ENCODE peak calls at places on chromosomes 3 and 15, in nine cellular contexts. N, A, M, Z, D, T, C, J and B are unnamed samples.

GRCh38 chr3:82506204-82506603 is 744.8 kb upstream of the GBE1 start:
- DNase-seq in N (no peak), A (no peak), M (no peak), Z (no peak), D (no peak), T (no peak), C (no peak), J (no peak), B (no peak)

GRCh38 chr3:97880267-97880666 is 58.5 kb downstream of the CRYBG3 start:
- DNase-seq in N (no peak), A (no peak), M (no peak), Z (no peak), D (no peak), T (no peak), C (peak; percentile 30), J (no peak), B (no peak)

GRCh38 chr15:66735909-66736305 is 33.9 kb downstream of the SMAD6 start:
- DNase-seq in N (peak; percentile 54), A (no peak), M (peak; percentile 27), Z (peak; percentile 63), D (no peak), T (peak; percentile 69), C (no peak), J (no peak), B (no peak)

GRCh38 chr3:32450426-32450825 is 52.2 kb downstream of the CMTM6 start:
- DNase-seq in N (no peak), A (no peak), M (no peak), Z (no peak), D (peak; percentile 11), T (no peak), C (no peak), J (no peak), B (no peak)

GRCh38 chr15:36884404-36885335 is 215.7 kb downstream of the MEIS2 start:
- DNase-seq in N (no peak), A (no peak), M (no peak), Z (no peak), D (no peak), T (no peak), C (no peak), J (no peak), B (no peak)

GRCh38 chr3:193522473-193522872 is 32.2 kb downstream of the ATP13A4 start:
- DNase-seq in N (no peak), A (no peak), M (no peak), Z (no peak), D (no peak), T (no peak), C (no peak), J (no peak), B (no peak)

GRCh38 chr3:172515130-172515918 is 7.9 kb downstream of the TNFSF10 start:
- DNase-seq in N (no peak), A (no peak), M (no peak), Z (no peak), D (no peak), T (no peak), C (peak; percentile 51), J (no peak), B (no peak)

GRCh38 chr3:178352300-178353021 is 183.8 kb upstream of the KCNMB2 start:
- DNase-seq in N (no peak), A (no peak), M (no peak), Z (no peak), D (no peak), T (no peak), C (peak; percentile 86), J (no peak), B (no peak)

GRCh38 chr15:82554857-82555256 is 14.6 kb upstream of the RPS17 start:
- DNase-seq in N (no peak), A (no peak), M (no peak), Z (no peak), D (no peak), T (no peak), C (no peak), J (no peak), B (no peak)

GRCh38 chr3:120432105-120432860 is 18.5 kb downstream of the FSTL1 start:
- DNase-seq in N (peak; percentile 78), A (no peak), M (no peak), Z (no peak), D (no peak), T (peak; percentile 66), C (peak; percentile 89), J (no peak), B (no peak)

GRCh38 chr3:632571-633170 is 436.1 kb downstream of the CHL1 start:
- DNase-seq in N (peak; percentile 40), A (no peak), M (no peak), Z (peak; percentile 41), D (no peak), T (no peak), C (peak; percentile 18), J (peak; percentile 55), B (peak; percentile 50)

GRCh38 chr3:186915808-186916796 is 14.2 kb upstream of the ST6GAL1 start:
- DNase-seq in N (no peak), A (peak; percentile 92), M (no peak), Z (no peak), D (no peak), T (no peak), C (no peak), J (no peak), B (no peak)

GRCh38 chr3:123110238-123110952 is 43.6 kb downstream of the PDIA5 start:
- DNase-seq in N (no peak), A (no peak), M (peak; percentile 27), Z (no peak), D (no peak), T (no peak), C (no peak), J (no peak), B (no peak)

GRCh38 chr3:16484216-16484615 is 29.3 kb downstream of the RFTN1 start:
- DNase-seq in N (no peak), A (no peak), M (no peak), Z (peak; percentile 20), D (no peak), T (peak; percentile 74), C (peak; percentile 99), J (peak; percentile 16), B (peak; percentile 40)

DNA sequence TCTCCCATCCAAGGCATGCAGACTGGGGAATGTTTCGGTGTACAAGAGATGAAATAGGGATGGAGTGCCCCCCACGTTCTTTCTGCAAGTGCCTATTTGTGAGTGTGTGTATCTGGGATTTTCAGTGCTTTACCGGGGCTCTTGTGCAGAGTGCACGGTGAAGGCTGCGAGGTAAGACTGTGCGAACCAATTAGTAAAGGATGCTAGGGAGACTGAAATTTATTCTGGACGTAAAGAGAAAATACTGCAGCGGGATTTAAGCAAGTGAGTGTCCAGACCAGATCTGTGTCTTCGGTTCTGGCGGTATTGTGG is 340 bp upstream of the MAGEF1 start:
- DNase-seq in N (no peak), A (no peak), M (no peak), Z (no peak), D (no peak), T (no peak), C (no peak), J (no peak), B (no peak)
- H3K4me3 ChIP-seq in N (peak overlapping the region; percentile 97), A (peak overlapping the region; percentile 85), M (peak overlapping the region; percentile 87), Z (peak overlapping the region; percentile 65), D (peak overlapping the region; percentile 68), T (peak overlapping the region; percentile 68), C (peak overlapping the region; percentile 74), J (peak overlapping the region; percentile 44), B (peak overlapping the region; percentile 74)

GRCh38 chr3:144384241-144384979 is 412.8 kb downstream of the DIPK2A start:
- DNase-seq in N (no peak), A (no peak), M (no peak), Z (no peak), D (no peak), T (no peak), C (no peak), J (no peak), B (no peak)

GRCh38 chr3:144380832-144381231 is 409.2 kb downstream of the DIPK2A start:
- DNase-seq in N (no peak), A (no peak), M (no peak), Z (no peak), D (no peak), T (no peak), C (no peak), J (no peak), B (no peak)

DNA sequence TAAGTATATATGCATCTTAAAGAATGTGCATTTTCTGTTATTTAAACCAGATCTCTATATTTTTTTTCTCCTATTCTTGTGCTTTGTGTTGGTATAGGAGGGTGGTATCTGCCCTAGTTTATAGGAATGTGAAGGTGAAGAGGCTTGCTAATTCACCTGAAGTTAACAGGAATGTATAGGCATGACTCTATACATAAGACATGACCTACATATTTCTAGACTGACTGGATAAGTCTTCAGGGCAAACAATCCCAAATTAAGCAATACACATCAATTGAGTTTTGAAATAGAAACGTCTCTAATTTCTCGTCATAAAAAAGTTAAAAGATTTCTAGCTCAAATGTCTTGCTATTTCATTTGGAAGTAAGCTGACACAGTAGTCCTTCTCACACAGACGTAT is 410.0 kb downstream of the DIPK2A start:
- DNase-seq in N (no peak), A (no peak), M (no peak), Z (no peak), D (no peak), T (no peak), C (no peak), J (no peak), B (no peak)
- H3K27ac ChIP-seq in N (no peak overlapping the region), A (no peak overlapping the region), M (no peak overlapping the region), Z (no peak overlapping the region), D (no peak overlapping the region), T (no peak overlapping the region), C (no peak overlapping the region), J (no peak overlapping the region), B (no peak overlapping the region)

DNA sequence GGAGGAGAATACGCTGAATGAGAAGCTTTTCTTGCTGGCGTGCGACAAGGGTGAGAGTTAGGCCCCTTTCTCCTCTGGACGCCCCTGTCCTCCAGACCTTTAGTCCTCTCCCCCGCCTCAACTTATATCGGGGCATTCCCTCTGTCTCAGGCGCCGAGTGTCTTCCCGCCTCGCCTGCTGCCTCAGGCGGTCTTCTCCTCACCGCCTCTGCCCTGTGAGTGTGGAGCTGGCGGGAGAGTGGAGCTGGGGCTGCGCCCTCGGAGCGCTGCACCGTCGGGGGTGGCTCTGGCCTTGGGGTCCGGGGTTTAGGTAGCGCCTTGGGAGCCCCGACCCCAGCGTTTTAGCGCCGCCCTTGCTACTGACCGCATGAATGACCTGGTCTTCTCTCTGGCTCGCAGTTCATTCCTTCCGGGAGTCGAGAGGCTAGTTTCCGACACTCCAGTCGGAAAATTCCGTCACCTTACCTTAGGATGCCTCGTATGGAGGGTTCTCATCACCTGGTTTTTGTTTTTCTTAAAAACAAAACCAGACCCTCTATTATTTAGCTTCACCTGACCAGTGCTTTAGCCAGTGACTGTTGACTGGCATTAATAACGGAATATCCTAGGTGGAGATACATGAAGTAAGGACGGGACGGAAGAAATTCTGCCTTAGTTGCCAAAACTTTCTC is 983 bp downstream of the TRPC1 start:
- DNase-seq in N (peak; percentile 46), A (no peak), M (peak; percentile 58), Z (peak; percentile 16), D (peak; percentile 63), T (peak; percentile 68), C (peak; percentile 18), J (peak; percentile 22), B (peak; percentile 10)
- TF ChIP-seq POLR2A in N (peak; percentile 32), A (no peak), M (no peak), Z (no peak), D (no peak), T (peak; percentile 21), C (no peak), J (no peak), B (peak; percentile 15)

DNA sequence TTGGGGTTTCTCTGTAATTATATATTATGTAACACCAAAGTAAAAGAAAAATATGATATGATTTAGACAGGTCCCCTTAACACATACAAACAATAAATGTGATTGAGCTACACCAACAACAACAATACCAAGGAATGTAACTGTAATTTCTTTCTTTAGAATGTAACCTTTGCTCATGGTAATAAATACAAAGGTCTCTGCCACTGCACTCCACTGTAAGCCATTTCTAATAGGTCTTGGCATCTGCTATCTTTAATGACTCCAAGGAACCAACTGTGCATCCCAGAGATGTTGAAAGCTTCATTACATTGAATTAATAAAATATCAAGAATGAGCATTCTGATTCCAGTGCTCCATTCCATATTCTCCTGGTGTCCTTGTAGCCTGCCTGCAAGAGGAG is 88.8 kb downstream of the PDZRN3 start:
- DNase-seq in N (no peak), A (no peak), M (no peak), Z (no peak), D (no peak), T (no peak), C (no peak), J (no peak), B (no peak)
- H3K4me3 ChIP-seq in N (no peak overlapping the region), A (no peak overlapping the region), M (no peak overlapping the region), Z (no peak overlapping the region), D (no peak overlapping the region), T (no peak overlapping the region), C (no peak overlapping the region), J (no peak overlapping the region), B (no peak overlapping the region)